ENCODE peak calls at places on chromosomes 12 and 14, in ten cellular contexts. N is GM10248, Y is cardiac fibroblast, A is dorsolateral prefrontal cortex, E is BE2C, B is AG04450, M is thoracic aorta, K is transverse colon, G is neural crest cell, Q is IMR-90. L is an unnamed sample.

GRCh38 chr14:91885113-91885712 is 17.9 kb upstream of the TC2N start:
- DNase-seq in Q (no peak), Y (no peak), M (no peak), B (no peak), N (no peak), A (no peak), E (no peak), G (no peak), K (no peak), L (no peak)

GRCh38 chr12:7642876-7643309 is 22.8 kb downstream of the APOBEC1 start:
- DNase-seq in G (peak; percentile 14), M (no peak), B (no peak), N (no peak), Y (peak; percentile 17), E (no peak), A (no peak), Q (no peak), K (no peak), L (peak; percentile 62)

GRCh38 chr14:21868442-21869046 is 194.9 kb upstream of the OR4E1 start:
- DNase-seq in A (no peak), G (peak; percentile 73), Y (peak; percentile 39), Q (peak; percentile 32), K (peak; percentile 65), E (peak; percentile 50), B (no peak), N (peak; percentile 46), M (no peak), L (peak; percentile 93)

GRCh38 chr12:95918194-95918993 is 24.0 kb downstream of the CCDC38 start:
- DNase-seq in B (no peak), Y (peak; percentile 61), A (no peak), K (peak; percentile 15), Q (peak; percentile 42), N (peak; percentile 48), G (peak; percentile 29), M (no peak), E (peak; percentile 48), L (peak; percentile 62)

GRCh38 chr14:70289138-70289537 is 70.3 kb downstream of the COX16 start:
- DNase-seq in Y (no peak), E (no peak), K (no peak), A (no peak), G (no peak), B (no peak), N (peak; percentile 47), M (no peak), Q (no peak), L (peak; percentile 81)

GRCh38 chr12:72330291-72330690 is 58.1 kb downstream of the TRHDE start:
- DNase-seq in M (no peak), E (no peak), Y (no peak), K (no peak), B (no peak), Q (peak; percentile 82), A (no peak), G (no peak), N (no peak), L (no peak)

GRCh38 chr14:24232645-24233537 is at the start of gene GMPR2:
- DNase-seq in Y (peak; percentile 17), G (no peak), M (peak; percentile 47), K (no peak), N (peak; percentile 70), B (no peak), A (no peak), Q (no peak), E (no peak), L (peak; percentile 33)

GRCh38 chr14:81565441-81566290 is 32.0 kb upstream of the SEL1L start:
- DNase-seq in Q (no peak), N (peak; percentile 36), Y (peak; percentile 29), K (no peak), A (no peak), G (peak; percentile 36), M (no peak), B (no peak), E (peak; percentile 24), L (peak; percentile 28)

GRCh38 chr12:15757553-15758255 is 31.5 kb downstream of the EPS8 start:
- DNase-seq in K (no peak), B (no peak), Y (peak; percentile 81), E (no peak), M (peak; percentile 6), Q (peak; percentile 92), A (no peak), G (no peak), N (no peak), L (peak; percentile 4)

GRCh38 chr14:75523771-75524171 is 1.5 kb downstream of the BATF start:
- DNase-seq in K (no peak), Y (peak; percentile 47), G (no peak), A (no peak), Q (peak; percentile 18), N (no peak), M (no peak), B (no peak), E (no peak), L (no peak)

GRCh38 chr14:90568405-90568804 is 171.6 kb downstream of the CALM1 start:
- DNase-seq in A (no peak), Q (no peak), E (no peak), N (no peak), Y (no peak), M (no peak), K (no peak), G (no peak), B (no peak), L (no peak)

GRCh38 chr14:57502581-57503254 is 9.1 kb upstream of the CCDC198 start:
- DNase-seq in N (no peak), B (no peak), M (no peak), A (no peak), G (no peak), K (no peak), E (no peak), Y (peak; percentile 35), Q (no peak), L (no peak)

GRCh38 chr12:62934799-62935674 is at the start of gene PPM1H:
- DNase-seq in Y (peak; percentile 22), B (no peak), N (peak; percentile 69), M (no peak), A (peak; percentile 70), E (peak; percentile 63), Q (peak; percentile 11), K (peak; percentile 82), G (peak; percentile 66), L (peak; percentile 42)

GRCh38 chr12:49664591-49665146 is 41.3 kb downstream of the PRPF40B start:
- DNase-seq in M (no peak), G (no peak), B (no peak), E (peak; percentile 53), N (peak; percentile 50), A (no peak), K (no peak), Y (peak; percentile 28), Q (no peak), L (peak; percentile 20)

GRCh38 chr12:113325938-113326337 is 9.0 kb downstream of the SLC8B1 start:
- DNase-seq in Q (peak; percentile 75), N (no peak), K (no peak), E (no peak), B (peak; percentile 61), M (no peak), Y (peak; percentile 91), G (no peak), A (no peak), L (no peak)

GRCh38 chr14:20782280-20782890 is 1.3 kb downstream of the RNASE6 start:
- DNase-seq in Q (no peak), M (no peak), N (no peak), K (no peak), E (no peak), A (no peak), B (no peak), G (no peak), Y (no peak), L (peak; percentile 4)

DNA sequence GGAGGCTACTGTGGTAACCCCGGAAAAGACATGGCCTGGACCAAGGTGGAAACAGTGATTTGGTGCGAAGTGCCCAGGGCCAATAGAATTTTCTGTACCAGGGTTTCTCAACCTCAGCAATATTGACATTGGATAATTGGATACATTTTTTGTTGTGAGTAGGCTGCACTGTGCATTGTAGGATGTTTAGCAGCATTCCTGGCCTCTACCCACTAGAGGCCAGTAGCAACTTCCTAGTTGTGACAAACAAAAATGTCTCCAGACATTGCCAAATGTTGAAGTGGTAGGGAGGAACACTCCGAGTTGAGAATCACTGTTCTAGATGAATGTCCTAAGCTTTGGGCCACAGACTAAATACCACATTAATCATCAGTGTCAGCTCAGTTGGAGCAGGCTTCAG is 6.2 kb upstream of the CGRRF1 start:
- DNase-seq in B (no peak), A (no peak), E (no peak), Y (peak; percentile 71), G (no peak), K (no peak), M (no peak), Q (peak; percentile 47), N (no peak), L (no peak)
- TF ChIP-seq CTCF in B (peak; percentile 57), A (peak; percentile 32), E (peak; percentile 51), Y (peak; percentile 46), G (peak; percentile 57), K (peak; percentile 18), M (no peak), Q (peak; percentile 52), N (peak; percentile 15), L (no peak)

DNA sequence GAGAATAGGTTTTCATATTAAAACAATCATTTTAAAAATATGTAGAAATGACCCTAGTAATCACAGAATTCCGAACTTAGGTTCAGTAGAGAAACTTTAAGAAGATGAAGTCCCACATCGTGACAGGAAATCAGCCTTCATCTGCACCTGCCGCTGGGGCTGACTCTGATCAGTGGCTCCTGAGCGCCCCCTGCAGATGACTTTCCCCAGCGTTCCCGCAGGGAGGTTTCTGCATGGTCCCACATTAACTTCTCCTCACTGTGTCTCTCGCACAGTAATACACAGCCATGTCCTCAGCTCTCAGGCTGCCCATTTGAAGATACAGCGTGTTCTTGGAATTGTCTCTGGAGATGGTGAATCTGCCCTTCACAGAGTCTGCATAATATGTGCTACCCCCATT is 1131.1 kb downstream of the TMEM121 start:
- DNase-seq in Y (no peak), E (no peak), G (no peak), M (no peak), B (no peak), A (no peak), K (peak; percentile 46), N (peak; percentile 22), Q (no peak), L (peak; percentile 87)
- TF ChIP-seq CTCF in Y (no peak), E (peak; percentile 17), G (no peak), M (no peak), B (no peak), A (no peak), K (peak; percentile 14), N (peak; percentile 75), Q (no peak), L (peak; percentile 84)

GRCh38 chr12:125193798-125194562 is 128.7 kb downstream of the AACS start:
- DNase-seq in E (peak; percentile 45), B (no peak), A (no peak), K (no peak), Y (peak; percentile 16), M (no peak), Q (peak; percentile 24), N (no peak), G (no peak), L (no peak)
- TF ChIP-seq CTCF in E (peak; percentile 36), B (no peak), A (peak; percentile 28), K (no peak), Y (no peak), M (no peak), Q (no peak), N (no peak), G (no peak), L (no peak)

DNA sequence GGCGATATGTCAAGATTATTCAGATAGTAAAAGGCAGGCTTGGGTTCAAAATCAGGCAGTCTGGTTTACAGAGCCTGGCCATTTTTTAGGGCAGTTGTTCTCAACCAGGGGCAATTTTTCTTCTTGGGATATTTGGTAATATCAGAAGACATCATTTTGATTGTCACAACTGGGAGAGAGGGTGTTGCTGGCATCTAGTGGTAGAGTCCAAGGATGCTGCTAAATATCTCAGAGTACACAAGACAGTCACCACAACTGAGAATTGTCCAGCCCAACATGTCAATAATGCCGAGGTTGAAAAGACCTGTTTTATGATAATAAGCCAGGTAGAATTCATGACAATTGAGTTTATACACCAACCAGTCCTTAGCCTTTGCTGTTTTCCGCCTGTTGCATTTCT is 733.9 kb downstream of the NRXN3 start:
- DNase-seq in E (no peak), A (no peak), B (no peak), M (no peak), N (no peak), Q (no peak), Y (no peak), K (no peak), G (no peak), L (no peak)
- TF ChIP-seq CTCF in E (no peak), A (no peak), B (no peak), M (no peak), N (no peak), Q (no peak), Y (no peak), K (no peak), G (no peak), L (no peak)